ENCODE peak calls at places on chromosomes 7 and 10, in four cellular contexts. One of them, this sample, is unnamed.

GRCh38 chr7:92782236-92782635 is 54.1 kb downstream of the CDK6 start:
- DNase-seq in HepG2: no peak
- DNase-seq in GM12878: no peak
- DNase-seq in K562: no peak
- DNase-seq in this sample: no peak

GRCh38 chr7:75611557-75612178 is 119.5 kb downstream of the SPDYE5 start:
- DNase-seq in K562: no peak
- DNase-seq in GM12878: no peak
- DNase-seq in HepG2: peak; percentile 86
- DNase-seq in this sample: peak; percentile 49

GRCh38 chr7:90430614-90431445 is 27.6 kb downstream of the CLDN12 start:
- DNase-seq in HepG2: no peak
- DNase-seq in GM12878: no peak
- DNase-seq in K562: no peak
- DNase-seq in this sample: peak; percentile 21

GRCh38 chr10:103154464-103155299 is 38.4 kb downstream of the NT5C2 start:
- DNase-seq in K562: no peak
- DNase-seq in HepG2: peak; percentile 66
- DNase-seq in GM12878: no peak
- DNase-seq in this sample: no peak

GRCh38 chr10:48692748-48693147 is 8.1 kb downstream of the WDFY4 start:
- DNase-seq in GM12878: no peak
- DNase-seq in K562: no peak
- DNase-seq in HepG2: no peak
- DNase-seq in this sample: no peak

GRCh38 chr10:44235363-44235762 is 149.5 kb downstream of the CXCL12 start:
- DNase-seq in K562: no peak
- DNase-seq in HepG2: no peak
- DNase-seq in GM12878: no peak
- DNase-seq in this sample: no peak

GRCh38 chr7:103660455-103661371 is 214.7 kb upstream of the SLC26A5 start:
- DNase-seq in GM12878: no peak
- DNase-seq in K562: peak; percentile 32
- DNase-seq in HepG2: peak; percentile 100
- DNase-seq in this sample: no peak

GRCh38 chr10:69639291-69640195 is 9.5 kb downstream of the FAM241B start:
- DNase-seq in K562: peak; percentile 74
- DNase-seq in GM12878: peak; percentile 11
- DNase-seq in HepG2: peak; percentile 56
- DNase-seq in this sample: peak; percentile 81

GRCh38 chr7:134602921-134603394 is 43.7 kb upstream of the BPGM start:
- DNase-seq in K562: no peak
- DNase-seq in HepG2: peak; percentile 76
- DNase-seq in GM12878: no peak
- DNase-seq in this sample: no peak

GRCh38 chr7:20534543-20534942 is 80.9 kb upstream of the ABCB5 start:
- DNase-seq in GM12878: no peak
- DNase-seq in K562: no peak
- DNase-seq in HepG2: no peak
- DNase-seq in this sample: no peak

GRCh38 chr7:142371586-142372377 is 113.9 kb upstream of the PRSS58 start:
- DNase-seq in GM12878: no peak
- DNase-seq in K562: no peak
- DNase-seq in HepG2: no peak
- DNase-seq in this sample: no peak

GRCh38 chr7:12092499-12093130 is 118.5 kb upstream of the TMEM106B start:
- DNase-seq in K562: no peak
- DNase-seq in GM12878: no peak
- DNase-seq in HepG2: no peak
- DNase-seq in this sample: no peak

GRCh38 chr10:59234814-59235429 is 58.5 kb downstream of the PHYHIPL start:
- DNase-seq in HepG2: no peak
- DNase-seq in GM12878: no peak
- DNase-seq in K562: no peak
- DNase-seq in this sample: no peak

GRCh38 chr7:1274121-1274875 is 41.6 kb downstream of the UNCX start:
- DNase-seq in GM12878: no peak
- DNase-seq in HepG2: no peak
- DNase-seq in K562: no peak
- DNase-seq in this sample: peak; percentile 9

GRCh38 chr10:29840516-29841276 is 205.9 kb upstream of the SVIL start:
- DNase-seq in HepG2: no peak
- DNase-seq in GM12878: no peak
- DNase-seq in K562: no peak
- DNase-seq in this sample: no peak

GRCh38 chr7:10579561-10579960 is 394.1 kb upstream of the PHF14 start:
- DNase-seq in GM12878: no peak
- DNase-seq in HepG2: no peak
- DNase-seq in K562: no peak
- DNase-seq in this sample: no peak

GRCh38 chr10:72612203-72612826 is 13.6 kb downstream of the MICU1 start:
- DNase-seq in GM12878: no peak
- DNase-seq in HepG2: no peak
- DNase-seq in K562: no peak
- DNase-seq in this sample: no peak

GRCh38 chr7:89023146-89023545 is 227.6 kb upstream of the TEX47 start:
- DNase-seq in K562: no peak
- DNase-seq in HepG2: no peak
- DNase-seq in GM12878: no peak
- DNase-seq in this sample: no peak

GRCh38 chr10:8392216-8392615 is 337.7 kb downstream of the GATA3 start:
- DNase-seq in HepG2: no peak
- DNase-seq in GM12878: no peak
- DNase-seq in K562: no peak
- DNase-seq in this sample: no peak

GRCh38 chr10:22218448-22218847 is 633 bp upstream of the EBLN1 start:
- DNase-seq in K562: peak; percentile 30
- DNase-seq in HepG2: peak; percentile 6
- DNase-seq in GM12878: no peak
- DNase-seq in this sample: peak; percentile 35

GRCh38 chr7:36906448-36906847 is 182.2 kb upstream of the AOAH start:
- DNase-seq in GM12878: no peak
- DNase-seq in K562: no peak
- DNase-seq in HepG2: no peak
- DNase-seq in this sample: no peak

GRCh38 chr7:132298782-132299181 is 277.5 kb downstream of the PLXNA4 start:
- DNase-seq in K562: no peak
- DNase-seq in HepG2: no peak
- DNase-seq in GM12878: no peak
- DNase-seq in this sample: no peak

GRCh38 chr7:34759477-34760125 is 101.6 kb downstream of the NPSR1 start:
- DNase-seq in HepG2: peak; percentile 61
- DNase-seq in GM12878: no peak
- DNase-seq in K562: peak; percentile 35
- DNase-seq in this sample: no peak

GRCh38 chr10:23432161-23432560 is 6.7 kb upstream of the OTUD1 start:
- DNase-seq in K562: no peak
- DNase-seq in HepG2: no peak
- DNase-seq in GM12878: no peak
- DNase-seq in this sample: no peak

GRCh38 chr10:15744217-15744865 is 24.6 kb upstream of the ITGA8 start:
- DNase-seq in K562: peak; percentile 63
- DNase-seq in GM12878: no peak
- DNase-seq in HepG2: peak; percentile 64
- DNase-seq in this sample: peak; percentile 72

GRCh38 chr10:79182763-79183467 is 114.1 kb downstream of the ZMIZ1 start:
- DNase-seq in K562: no peak
- DNase-seq in HepG2: no peak
- DNase-seq in GM12878: no peak
- DNase-seq in this sample: no peak

GRCh38 chr10:9229702-9230101 is 1175.2 kb downstream of the GATA3 start:
- DNase-seq in HepG2: no peak
- DNase-seq in K562: no peak
- DNase-seq in GM12878: no peak
- DNase-seq in this sample: no peak

GRCh38 chr10:34740321-34740720 is 74.8 kb downstream of the PARD3 start:
- DNase-seq in GM12878: no peak
- DNase-seq in HepG2: no peak
- DNase-seq in K562: no peak
- DNase-seq in this sample: no peak

GRCh38 chr7:128827248-128827958 is 2.8 kb upstream of the FLNC start:
- DNase-seq in HepG2: no peak
- DNase-seq in K562: peak; percentile 80
- DNase-seq in GM12878: no peak
- DNase-seq in this sample: no peak

DNA sequence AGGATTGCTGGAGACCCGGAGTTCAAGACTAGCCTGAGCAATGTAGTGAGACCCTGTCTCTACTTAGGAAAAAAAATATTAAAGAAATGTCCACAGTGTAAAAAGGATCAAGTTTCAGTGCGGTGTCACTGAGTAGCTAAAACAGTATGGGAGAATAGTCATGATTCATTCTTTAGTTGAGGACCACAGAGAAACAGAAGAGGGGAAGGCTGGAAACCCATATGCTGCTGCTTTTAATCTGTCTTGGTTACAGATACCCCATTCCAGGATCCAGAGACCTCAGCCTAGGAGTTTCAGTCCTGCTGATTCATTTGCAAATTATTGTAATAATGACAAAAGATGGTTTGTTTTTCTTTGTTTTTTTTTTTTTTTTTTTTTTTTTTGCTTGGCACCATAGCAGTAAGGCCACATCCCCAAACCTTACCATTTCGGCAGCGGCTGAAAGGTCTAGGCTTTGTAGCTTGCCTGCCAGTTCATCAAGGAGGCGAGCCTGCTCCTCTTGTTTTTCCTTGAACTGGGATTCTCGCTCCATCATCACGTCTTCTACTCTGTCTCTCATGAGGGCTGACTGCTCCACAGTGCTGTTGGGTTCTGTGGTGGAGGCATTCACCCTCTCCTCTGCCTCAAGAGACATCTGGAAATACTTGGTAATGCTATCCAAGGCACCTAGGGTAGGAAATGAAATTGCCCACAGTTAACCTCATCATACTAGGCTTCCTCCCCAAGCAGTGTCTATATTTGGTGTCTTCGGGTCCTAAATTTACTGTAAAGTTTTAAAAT is 44.2 kb downstream of the DLD start:
- DNase-seq in GM12878: no peak
- DNase-seq in K562: no peak
- DNase-seq in HepG2: no peak
- DNase-seq in this sample: no peak
- TF ChIP-seq TCF7 in GM12878: no peak
- TF ChIP-seq TCF7 in K562: no peak
- TF ChIP-seq TCF7 in HepG2: no peak
- TF ChIP-seq TCF7 in this sample: no peak

GRCh38 chr10:102150970-102151773 is 1.0 kb upstream of the NOLC1 start:
- DNase-seq in HepG2: peak; percentile 65
- DNase-seq in GM12878: no peak
- DNase-seq in K562: no peak
- DNase-seq in this sample: no peak
- TF ChIP-seq TCF7 in HepG2: no peak
- TF ChIP-seq TCF7 in GM12878: no peak
- TF ChIP-seq TCF7 in K562: no peak
- TF ChIP-seq TCF7 in this sample: no peak

DNA sequence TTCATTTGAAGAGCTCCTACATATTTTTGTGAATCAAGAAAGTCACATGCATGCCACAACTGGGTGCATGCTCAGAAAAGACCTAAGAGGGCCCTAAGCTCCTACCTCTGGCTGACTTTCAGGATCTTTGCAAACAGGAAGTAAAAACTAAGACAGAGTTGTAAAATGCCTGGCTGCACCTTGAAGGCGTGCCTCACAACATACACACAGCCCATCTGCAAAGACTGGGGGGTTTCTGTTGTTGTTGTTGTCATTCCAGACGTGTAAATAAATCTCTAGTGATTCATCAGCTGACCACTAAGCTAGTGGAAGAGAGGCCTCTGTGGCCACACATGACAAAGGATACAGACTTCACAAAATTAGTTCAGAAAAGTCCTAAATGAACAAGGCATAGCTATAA is 31.8 kb downstream of the SMURF1 start:
- DNase-seq in GM12878: peak; percentile 39
- DNase-seq in HepG2: no peak
- DNase-seq in K562: no peak
- DNase-seq in this sample: no peak
- TF ChIP-seq TCF7 in GM12878: no peak
- TF ChIP-seq TCF7 in HepG2: no peak
- TF ChIP-seq TCF7 in K562: no peak
- TF ChIP-seq TCF7 in this sample: no peak

GRCh38 chr10:63217120-63217605 is 84.0 kb downstream of the NRBF2 start:
- DNase-seq in GM12878: no peak
- DNase-seq in HepG2: peak; percentile 44
- DNase-seq in K562: peak; percentile 39
- DNase-seq in this sample: no peak
- TF ChIP-seq TCF7 in GM12878: no peak
- TF ChIP-seq TCF7 in HepG2: no peak
- TF ChIP-seq TCF7 in K562: no peak
- TF ChIP-seq TCF7 in this sample: no peak

This sample was measured in WTC11.